ENCODE peak calls at places on chromosomes 2 and 18, in six cellular contexts. I is mucosa of descending colon, Q is neural crest cell, A is PC-3, U is upper lobe of right lung, R is GM23338. D is an unnamed sample.

GRCh38 chr18:3624818-3625716 is 175.1 kb downstream of the TGIF1 start:
- DNase-seq in I (no peak), Q (no peak), A (peak; percentile 95), U (no peak), R (peak; percentile 33), D (no peak)

GRCh38 chr18:48996901-48997463 is 46.2 kb upstream of the SMAD7 start:
- DNase-seq in I (no peak), Q (no peak), A (peak; percentile 66), U (no peak), R (no peak), D (peak; percentile 60)

GRCh38 chr18:63002803-63003445 is 287.6 kb downstream of the PHLPP1 start:
- DNase-seq in I (no peak), Q (no peak), A (no peak), U (no peak), R (no peak), D (no peak)

GRCh38 chr2:239167766-239168444 is 232.9 kb downstream of the HDAC4 start:
- DNase-seq in I (peak; percentile 37), Q (no peak), A (no peak), U (peak; percentile 47), R (no peak), D (peak; percentile 42)

GRCh38 chr18:55165399-55166125 is 206.3 kb upstream of the CCDC68 start:
- DNase-seq in I (no peak), Q (no peak), A (no peak), U (no peak), R (no peak), D (no peak)

GRCh38 chr18:79680100-79680879 is 687 bp downstream of the CTDP1 start:
- DNase-seq in I (peak; percentile 70), Q (no peak), A (peak; percentile 58), U (no peak), R (peak; percentile 56), D (no peak)

GRCh38 chr2:85401844-85402243 is 8.3 kb downstream of the CAPG start:
- DNase-seq in I (no peak), Q (no peak), A (no peak), U (peak; percentile 48), R (no peak), D (peak; percentile 60)

GRCh38 chr2:109435866-109436634 is 177.7 kb downstream of the SEPTIN10 start:
- DNase-seq in I (no peak), Q (no peak), A (no peak), U (peak; percentile 35), R (no peak), D (peak; percentile 95)

GRCh38 chr2:171319164-171319810 is 114.5 kb downstream of the METTL8 start:
- DNase-seq in I (no peak), Q (no peak), A (no peak), U (no peak), R (peak; percentile 84), D (no peak)

GRCh38 chr2:144501118-144501517 is 18.8 kb downstream of the ZEB2 start:
- DNase-seq in I (no peak), Q (no peak), A (peak; percentile 26), U (no peak), R (no peak), D (no peak)

GRCh38 chr18:44848931-44849330 is 168.2 kb downstream of the SETBP1 start:
- DNase-seq in I (no peak), Q (no peak), A (no peak), U (no peak), R (no peak), D (no peak)

GRCh38 chr2:34529965-34530364 is 930.9 kb upstream of the FAM98A start:
- DNase-seq in I (no peak), Q (no peak), A (no peak), U (no peak), R (no peak), D (no peak)

GRCh38 chr2:128270306-128271185 is 48.1 kb downstream of the HS6ST1 start:
- DNase-seq in I (no peak), Q (no peak), A (no peak), U (peak; percentile 33), R (no peak), D (peak; percentile 77)

GRCh38 chr18:78934551-78935225 is 44.9 kb upstream of the SALL3 start:
- DNase-seq in I (no peak), Q (no peak), A (no peak), U (no peak), R (no peak), D (peak; percentile 59)

GRCh38 chr18:70195852-70196434 is 9.5 kb downstream of the RTTN start:
- DNase-seq in I (no peak), Q (no peak), A (peak; percentile 76), U (no peak), R (peak; percentile 58), D (no peak)

GRCh38 chr2:72920317-72921087 is 3.2 kb downstream of the EMX1 start:
- DNase-seq in I (no peak), Q (peak; percentile 23), A (no peak), U (no peak), R (peak; percentile 83), D (peak; percentile 70)

GRCh38 chr2:99818842-99819241 is 323.5 kb downstream of the AFF3 start:
- DNase-seq in I (no peak), Q (no peak), A (peak; percentile 71), U (no peak), R (no peak), D (no peak)

GRCh38 chr2:191582355-191582754 is 95.6 kb upstream of the NABP1 start:
- DNase-seq in I (no peak), Q (no peak), A (peak; percentile 96), U (no peak), R (no peak), D (no peak)

GRCh38 chr2:239763433-239764097 is 261.6 kb downstream of the NDUFA10 start:
- DNase-seq in I (no peak), Q (no peak), A (peak; percentile 29), U (peak; percentile 47), R (peak; percentile 20), D (peak; percentile 38)

GRCh38 chr2:241508510-241509407 is at the start of gene STK25:
- DNase-seq in I (peak; percentile 99), Q (peak; percentile 96), A (peak; percentile 97), U (peak; percentile 99), R (peak; percentile 99), D (peak; percentile 100)

GRCh38 chr2:241508240-241508509 is 209 bp downstream of the STK25 start:
- DNase-seq in I (no peak), Q (no peak), A (no peak), U (no peak), R (no peak), D (no peak)

GRCh38 chr2:241506793-241507429 is 1.5 kb downstream of the STK25 start:
- DNase-seq in I (peak; percentile 51), Q (no peak), A (peak; percentile 38), U (no peak), R (peak; percentile 49), D (no peak)

GRCh38 chr2:241509408-241509784 is 1.0 kb upstream of the STK25 start:
- DNase-seq in I (no peak), Q (no peak), A (no peak), U (no peak), R (no peak), D (no peak)

DNA sequence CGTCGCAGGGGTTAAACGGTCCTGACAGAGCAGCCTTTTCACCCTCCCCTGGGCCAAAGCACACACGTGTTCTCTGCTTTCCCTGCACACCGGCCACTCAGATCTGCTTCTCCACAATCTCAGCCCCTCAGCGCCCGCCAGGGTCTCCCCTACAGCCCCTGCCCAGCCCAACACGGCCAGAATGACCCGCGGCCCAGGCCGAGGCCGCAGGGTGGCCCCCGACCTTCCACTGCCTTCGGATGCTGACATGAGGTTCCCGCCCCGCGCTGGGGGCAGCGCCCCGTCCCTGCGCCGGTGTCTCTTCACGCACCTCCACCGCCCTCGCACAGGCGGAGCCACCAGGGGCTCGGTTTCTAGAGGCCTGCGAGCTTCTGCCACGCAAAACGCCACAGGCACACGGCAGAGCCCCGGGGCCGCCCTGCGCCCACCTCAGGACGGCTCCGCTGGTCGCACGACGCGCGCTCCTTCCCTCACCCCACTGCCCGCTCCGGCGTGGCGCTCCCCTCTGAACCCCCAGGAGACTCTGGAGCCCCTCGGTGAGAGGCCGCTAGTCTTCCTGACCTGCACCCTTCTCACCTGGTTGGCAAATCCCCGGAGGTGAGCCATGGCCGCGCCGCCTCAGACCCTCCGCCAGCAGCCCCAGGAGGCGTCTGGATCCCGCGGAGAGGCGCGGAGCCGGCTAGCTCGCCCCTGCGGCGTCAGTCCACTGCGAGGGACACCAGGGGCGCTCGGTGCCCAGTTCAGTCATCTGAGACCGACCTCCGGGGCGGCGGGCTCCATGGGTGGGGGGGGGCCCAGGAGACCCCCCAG is 749 bp downstream of the STK25 start:
- DNase-seq in I (peak; percentile 76), Q (peak; percentile 49), A (peak; percentile 45), U (peak; percentile 85), R (peak; percentile 70), D (peak; percentile 94)
- TF ChIP-seq CTCF in I (no peak), Q (peak; percentile 56), A (no peak), U (peak; percentile 32), R (peak; percentile 8), D (peak; percentile 72)

DNA sequence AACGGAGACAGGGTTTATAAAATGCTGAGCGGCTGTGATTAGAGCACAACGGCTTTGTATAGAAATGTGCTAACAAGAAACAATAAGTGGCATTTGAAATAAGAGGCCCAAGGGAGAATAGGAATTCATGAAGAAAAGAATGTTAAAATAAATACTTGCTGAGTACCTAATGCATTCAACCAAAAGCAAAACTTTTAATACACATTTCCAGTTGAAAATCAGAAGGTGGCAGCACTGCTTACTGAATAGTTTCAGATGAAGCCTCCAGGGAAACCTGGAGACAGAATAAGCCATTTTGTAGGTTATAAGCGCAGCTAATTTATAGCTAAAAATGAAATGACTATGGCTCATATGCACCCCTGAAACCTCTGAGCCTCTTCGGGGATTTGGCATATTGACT is 286.6 kb downstream of the DPP10 start:
- DNase-seq in I (no peak), Q (no peak), A (peak; percentile 36), U (no peak), R (peak; percentile 34), D (no peak)
- TF ChIP-seq CTCF in I (no peak), Q (peak; percentile 55), A (peak; percentile 59), U (peak; percentile 40), R (peak; percentile 54), D (peak; percentile 47)

GRCh38 chr18:67652296-67652695 is 135.8 kb upstream of the DSEL start:
- DNase-seq in I (no peak), Q (no peak), A (no peak), U (no peak), R (no peak), D (no peak)
- TF ChIP-seq CTCF in I (no peak), Q (no peak), A (no peak), U (no peak), R (no peak), D (no peak)

GRCh38 chr2:234996467-234997270 is 44.9 kb downstream of the SH3BP4 start:
- DNase-seq in I (peak; percentile 45), Q (no peak), A (peak; percentile 20), U (no peak), R (peak; percentile 96), D (peak; percentile 89)
- TF ChIP-seq CTCF in I (no peak), Q (no peak), A (no peak), U (no peak), R (peak; percentile 26), D (peak; percentile 69)

D was measured in chondrocyte.